ENCODE peak calls at places on chromosomes 13 and 19, in five cellular contexts. U is GOT3; T is stimulated activated CD4-positive, alpha-beta T cell treated with anti-CD3 and anti-CD28 coated beads, Interleukin-15, amount 100 ng/mL, for 1 hour; H is osteocyte; A is NCI-H82. N is an unnamed sample.

GRCh38 chr19:57111329-57111644 is 8.5 kb upstream of the USP29 start:
- DNase-seq in U (no peak), H (no peak), T (no peak), A (no peak), N (no peak)

GRCh38 chr19:43997631-43998290 is 5.0 kb upstream of the ZNF230 start:
- DNase-seq in H (no peak), A (no peak), T (no peak), U (no peak), N (no peak)

GRCh38 chr19:40365613-40366401 is 17.3 kb downstream of the PLD3 start:
- DNase-seq in T (no peak), H (peak), U (no peak), A (peak), N (no peak)

GRCh38 chr19:47628058-47628771 is 19.3 kb downstream of the BICRA start:
- DNase-seq in A (no peak), H (no peak), U (no peak), T (no peak), N (no peak)

GRCh38 chr19:12202250-12202649 is 39.4 kb downstream of the ZNF136 start:
- DNase-seq in H (no peak), U (no peak), T (peak), A (peak), N (peak)

GRCh38 chr19:11978492-11979100 is 13.8 kb downstream of the ZNF763 start:
- DNase-seq in H (no peak), U (no peak), T (no peak), A (no peak), N (no peak)

GRCh38 chr13:52925221-52925620 is 76.8 kb upstream of the PCDH8 start:
- DNase-seq in A (no peak), U (no peak), H (no peak), T (no peak), N (peak)

GRCh38 chr13:36343766-36344165 is 2.4 kb downstream of the SPART start:
- DNase-seq in T (no peak), U (no peak), H (no peak), A (no peak), N (no peak)

GRCh38 chr19:1205114-1206062 is at the start of gene STK11:
- DNase-seq in U (peak), A (peak), H (peak), T (peak), N (peak)

GRCh38 chr13:52454459-52454824 is 836 bp upstream of the CKAP2 start:
- DNase-seq in H (no peak), U (no peak), T (no peak), A (peak), N (no peak)

GRCh38 chr13:26601669-26602068 is 44.2 kb downstream of the WASF3 start:
- DNase-seq in A (peak), H (no peak), U (no peak), T (no peak), N (no peak)

GRCh38 chr19:5078666-5079409 is 109.9 kb downstream of the KDM4B start:
- DNase-seq in T (no peak), A (peak), H (no peak), U (no peak), N (no peak)

GRCh38 chr13:51342706-51343105 is 3.2 kb downstream of the SERPINE3 start:
- DNase-seq in U (no peak), T (no peak), A (no peak), H (no peak), N (no peak)

GRCh38 chr19:1776606-1777147 is 23.4 kb downstream of the ONECUT3 start:
- DNase-seq in A (no peak), H (no peak), U (no peak), T (no peak), N (no peak)

GRCh38 chr19:49437231-49437630 is 4.1 kb downstream of the SLC17A7 start:
- DNase-seq in U (no peak), A (peak), H (no peak), T (no peak), N (no peak)

GRCh38 chr13:31242935-31243334 is 43.2 kb downstream of the B3GLCT start:
- DNase-seq in H (no peak), U (no peak), T (no peak), A (no peak), N (no peak)

GRCh38 chr13:72109863-72110262 is 242.9 kb upstream of the DACH1 start:
- DNase-seq in T (no peak), A (no peak), U (no peak), H (no peak), N (no peak)

GRCh38 chr19:45406165-45406956 is at the start of gene POLR1G:
- DNase-seq in T (peak), H (peak), U (peak), A (peak), N (peak)

GRCh38 chr19:39917561-39918182 is 16.8 kb downstream of the FCGBP start:
- DNase-seq in A (no peak), H (peak), T (no peak), U (no peak), N (no peak)

GRCh38 chr19:30226464-30227070 is 145.6 kb upstream of the ZNF536 start:
- DNase-seq in A (peak), H (no peak), T (no peak), U (no peak), N (no peak)

GRCh38 chr13:39527961-39528720 is 74.9 kb downstream of the LHFPL6 start:
- DNase-seq in A (no peak), U (no peak), T (no peak), H (no peak), N (no peak)

GRCh38 chr13:26946675-26947342 is 186.2 kb upstream of the GPR12 start:
- DNase-seq in T (no peak), U (no peak), H (no peak), A (peak), N (no peak)

GRCh38 chr19:2636897-2637683 is 65.4 kb downstream of the GNG7 start:
- DNase-seq in A (peak), U (no peak), H (peak), T (peak), N (no peak)

GRCh38 chr19:46461537-46461936 is 9.8 kb downstream of the PNMA8A start:
- DNase-seq in T (no peak), H (no peak), A (no peak), U (no peak), N (peak)

GRCh38 chr19:33366127-33366526 is 7.4 kb upstream of the CEBPG start:
- DNase-seq in H (no peak), T (no peak), U (no peak), A (no peak), N (no peak)

GRCh38 chr19:1181606-1182005 is 7.5 kb upstream of the SBNO2 start:
- DNase-seq in U (no peak), T (no peak), A (no peak), H (no peak), N (peak)

GRCh38 chr13:49046002-49046401 is 70.3 kb downstream of the FNDC3A start:
- DNase-seq in T (no peak), U (no peak), A (peak), H (no peak), N (no peak)

GRCh38 chr19:33040994-33041827 is 23.5 kb downstream of the RHPN2 start:
- DNase-seq in A (peak), T (no peak), U (no peak), H (no peak), N (peak)

GRCh38 chr19:1822210-1822609 is 10.1 kb upstream of the ATP8B3 start:
- DNase-seq in H (no peak), T (no peak), A (no peak), U (no peak), N (no peak)

GRCh38 chr13:53694814-53695533 is 666.4 kb downstream of the OLFM4 start:
- DNase-seq in A (peak), H (no peak), U (no peak), T (no peak), N (no peak)

GRCh38 chr19:57171551-57172081 is 4.3 kb upstream of the DUXA start:
- DNase-seq in U (no peak), H (no peak), A (peak), T (no peak), N (no peak)

GRCh38 chr13:110390572-110390971 is 83.5 kb downstream of the COL4A2 start:
- DNase-seq in T (no peak), U (no peak), A (no peak), H (no peak), N (no peak)

GRCh38 chr19:2578911-2579677 is 103.2 kb downstream of the GADD45B start:
- DNase-seq in U (peak), T (peak), H (peak), A (peak), N (peak)

GRCh38 chr13:99686944-99687382 is 185.7 kb downstream of the TM9SF2 start:
- DNase-seq in U (no peak), A (no peak), T (no peak), H (no peak), N (no peak)

GRCh38 chr13:75299913-75300862 is 181.8 kb downstream of the TBC1D4 start:
- DNase-seq in U (no peak), T (no peak), A (no peak), H (no peak), N (no peak)

GRCh38 chr13:59452189-59452588 is 711.5 kb downstream of the DIAPH3 start:
- DNase-seq in U (no peak), A (peak), H (no peak), T (no peak), N (no peak)

GRCh38 chr13:95573226-95573625 is 20.7 kb downstream of the CLDN10 start:
- DNase-seq in H (no peak), U (no peak), T (no peak), A (no peak), N (no peak)

GRCh38 chr13:98599502-98600328 is 22.8 kb upstream of the STK24 start:
- DNase-seq in T (no peak), H (peak), U (no peak), A (no peak), N (no peak)